ENCODE peak calls at places on chromosomes 2 and 18, in four cellular contexts. B, Q, X and N are unnamed samples.

GRCh38 chr2:52613064-52613463 is 1154.5 kb upstream of the CHAC2 start:
- DNase-seq in B (no peak), Q (no peak), X (no peak), N (peak)

GRCh38 chr2:197254776-197255521 is 55.6 kb downstream of the ANKRD44 start:
- DNase-seq in B (no peak), Q (no peak), X (no peak), N (no peak)

GRCh38 chr2:232372231-232373208 is 6.0 kb upstream of the ALPP start:
- DNase-seq in B (no peak), Q (no peak), X (no peak), N (no peak)

GRCh38 chr2:228699400-228699799 is 517.9 kb upstream of the SPHKAP start:
- DNase-seq in B (no peak), Q (no peak), X (no peak), N (no peak)

GRCh38 chr18:77749189-77749588 is 499.5 kb downstream of the GALR1 start:
- DNase-seq in B (no peak), Q (no peak), X (no peak), N (peak)

GRCh38 chr2:16613475-16613874 is 52.2 kb downstream of the CYRIA start:
- DNase-seq in B (no peak), Q (peak), X (no peak), N (no peak)

GRCh38 chr2:58271826-58272225 is 30.7 kb upstream of the FANCL start:
- DNase-seq in B (no peak), Q (no peak), X (no peak), N (no peak)

GRCh38 chr2:8551622-8552074 is 130.2 kb upstream of the ID2 start:
- DNase-seq in B (no peak), Q (no peak), X (no peak), N (no peak)

GRCh38 chr2:2868065-2868464 is 509.6 kb downstream of the EIPR1 start:
- DNase-seq in B (no peak), Q (no peak), X (no peak), N (no peak)

GRCh38 chr18:478679-479078 is 21.8 kb downstream of the COLEC12 start:
- DNase-seq in B (no peak), Q (no peak), X (no peak), N (no peak)

GRCh38 chr18:13488281-13488929 is 238.0 kb downstream of the FAM210A start:
- DNase-seq in B (no peak), Q (no peak), X (no peak), N (no peak)

GRCh38 chr2:47437287-47437686 is 34.3 kb downstream of the MSH2 start:
- DNase-seq in B (no peak), Q (no peak), X (no peak), N (no peak)

GRCh38 chr2:203484266-203485112 is 50.6 kb downstream of the RAPH1 start:
- DNase-seq in B (peak), Q (peak), X (peak), N (no peak)

GRCh38 chr2:111135910-111136297 is 15.2 kb downstream of the BCL2L11 start:
- DNase-seq in B (no peak), Q (no peak), X (peak), N (no peak)

GRCh38 chr2:167826906-167827305 is 420.5 kb downstream of the STK39 start:
- DNase-seq in B (no peak), Q (no peak), X (no peak), N (no peak)

GRCh38 chr2:24825883-24826800 is 32.9 kb downstream of the CENPO start:
- DNase-seq in B (no peak), Q (no peak), X (no peak), N (no peak)

GRCh38 chr2:181457741-181458425 is 697 bp downstream of the ITGA4 start:
- DNase-seq in B (peak), Q (peak), X (no peak), N (peak)

GRCh38 chr2:218074031-218074430 is 5.0 kb downstream of the RUFY4 start:
- DNase-seq in B (no peak), Q (peak), X (peak), N (peak)

GRCh38 chr2:45083175-45083574 is 73.9 kb upstream of the SIX2 start:
- DNase-seq in B (no peak), Q (no peak), X (peak), N (no peak)

GRCh38 chr18:26656401-26656943 is 108.1 kb upstream of the KCTD1 start:
- DNase-seq in B (no peak), Q (no peak), X (peak), N (peak)

GRCh38 chr2:231483398-231484329 is 19.4 kb upstream of the NCL start:
- DNase-seq in B (peak), Q (peak), X (no peak), N (no peak)

GRCh38 chr2:75716406-75716805 is 5.7 kb upstream of the GCFC2 start:
- DNase-seq in B (no peak), Q (no peak), X (no peak), N (no peak)

GRCh38 chr18:63155910-63156773 is 163.4 kb downstream of the BCL2 start:
- DNase-seq in B (no peak), Q (no peak), X (no peak), N (no peak)

GRCh38 chr2:111235192-111235591 is 114.5 kb downstream of the BCL2L11 start:
- DNase-seq in B (no peak), Q (no peak), X (no peak), N (no peak)

GRCh38 chr2:85577386-85578242 is at the start of gene VAMP8:
- DNase-seq in B (peak), Q (peak), X (peak), N (no peak)

GRCh38 chr2:113910967-113911678 is 21.2 kb downstream of the ACTR3 start:
- DNase-seq in B (no peak), Q (no peak), X (no peak), N (no peak)

GRCh38 chr18:36295214-36295613 is 2.3 kb upstream of the FHOD3 start:
- DNase-seq in B (no peak), Q (no peak), X (no peak), N (no peak)

GRCh38 chr18:58501497-58501896 is 127.4 kb downstream of the ALPK2 start:
- DNase-seq in B (no peak), Q (no peak), X (no peak), N (no peak)

GRCh38 chr2:235053649-235054048 is 101.8 kb downstream of the SH3BP4 start:
- DNase-seq in B (no peak), Q (no peak), X (no peak), N (no peak)

GRCh38 chr2:70141754-70142589 is 48.8 kb downstream of the C2orf42 start:
- DNase-seq in B (peak), Q (no peak), X (peak), N (peak)

GRCh38 chr2:19899853-19900525 is 1.8 kb downstream of the TTC32 start:
- DNase-seq in B (no peak), Q (peak), X (no peak), N (no peak)

GRCh38 chr2:187442778-187443177 is 5.3 kb downstream of the CALCRL start:
- DNase-seq in B (no peak), Q (no peak), X (no peak), N (no peak)

GRCh38 chr2:187440101-187440500 is 8.0 kb downstream of the CALCRL start:
- DNase-seq in B (no peak), Q (no peak), X (no peak), N (no peak)

GRCh38 chr2:187438459-187438858 is 9.6 kb downstream of the CALCRL start:
- DNase-seq in B (no peak), Q (no peak), X (no peak), N (no peak)

GRCh38 chr2:187442378-187442777 is 5.7 kb downstream of the CALCRL start:
- DNase-seq in B (no peak), Q (peak), X (no peak), N (no peak)
- TF ChIP-seq CTCF in B (no peak), Q (no peak), X (peak), N (no peak)

GRCh38 chr18:45231606-45232005 is 383.7 kb upstream of the SLC14A2 start:
- DNase-seq in B (no peak), Q (no peak), X (no peak), N (no peak)
- TF ChIP-seq CTCF in B (no peak), Q (no peak), X (no peak), N (no peak)

GRCh38 chr18:68847219-68847860 is 49.5 kb downstream of the CCDC102B start:
- DNase-seq in B (no peak), Q (peak), X (no peak), N (no peak)
- TF ChIP-seq CTCF in B (peak), Q (peak), X (peak), N (peak)

GRCh38 chr2:105634198-105634597 is 110.5 kb upstream of the NCK2 start:
- DNase-seq in B (no peak), Q (no peak), X (no peak), N (no peak)
- TF ChIP-seq CTCF in B (no peak), Q (no peak), X (no peak), N (no peak)

GRCh38 chr2:211055438-211055837 is 499.0 kb downstream of the CPS1 start:
- DNase-seq in B (no peak), Q (no peak), X (peak), N (peak)
- TF ChIP-seq CTCF in B (no peak), Q (peak), X (no peak), N (no peak)